ENCODE peak calls at places on chromosomes 3 and 15, in seven cellular contexts. W is heart left ventricle; Q is psoas muscle; Z is tibial nerve; M is neuronal stem cell; Y is sigmoid colon; L is naive thymus-derived CD4-positive, alpha-beta T cell. C is an unnamed sample. For H3K4me1 and H3K27me3, the result is how much of the 10 kb centered on the place peaks cover.

GRCh38 chr3:30544811-30545210 is 61.6 kb upstream of the TGFBR2 start:
- DNase-seq in W (peak), Q (no peak), Z (no peak), M (no peak), Y (peak), L (no peak), C (no peak)

GRCh38 chr15:45378149-45378912 is at the start of gene GATM:
- DNase-seq in W (peak), Q (peak), Z (peak), M (peak), Y (peak), L (no peak), C (peak)

GRCh38 chr3:112605285-112605684 is 35.7 kb downstream of the CCDC80 start:
- DNase-seq in W (no peak), Q (no peak), Z (no peak), M (no peak), Y (no peak), L (no peak), C (no peak)

GRCh38 chr3:170128977-170129431 is 52.5 kb downstream of the PHC3 start:
- DNase-seq in W (no peak), Q (no peak), Z (no peak), M (no peak), Y (no peak), L (no peak), C (no peak)

GRCh38 chr3:123409443-123410148 is 39.3 kb downstream of the ADCY5 start:
- DNase-seq in W (no peak), Q (no peak), Z (no peak), M (no peak), Y (no peak), L (no peak), C (no peak)

GRCh38 chr15:76342046-76342381 is 5.4 kb downstream of the ISL2 start:
- DNase-seq in W (no peak), Q (no peak), Z (no peak), M (no peak), Y (no peak), L (no peak), C (no peak)

GRCh38 chr3:144586382-144586781 is 614.8 kb downstream of the DIPK2A start:
- DNase-seq in W (no peak), Q (no peak), Z (no peak), M (no peak), Y (no peak), L (no peak), C (no peak)

GRCh38 chr15:24772709-24773373 is 97.3 kb downstream of the NPAP1 start:
- DNase-seq in W (peak), Q (peak), Z (peak), M (peak), Y (peak), L (peak), C (peak)

GRCh38 chr3:170719300-170719699 is 133.4 kb upstream of the SLC7A14 start:
- DNase-seq in W (no peak), Q (no peak), Z (no peak), M (no peak), Y (no peak), L (no peak), C (no peak)

GRCh38 chr3:38588276-38588971 is 61.1 kb downstream of the SCN5A start:
- DNase-seq in W (peak), Q (no peak), Z (no peak), M (no peak), Y (no peak), L (no peak), C (peak)

GRCh38 chr3:69948246-69948862 is 51.2 kb upstream of the SAMMSON start:
- DNase-seq in W (no peak), Q (no peak), Z (no peak), M (peak), Y (no peak), L (no peak), C (no peak)

GRCh38 chr3:120762575-120762974 is 20.0 kb downstream of the GTF2E1 start:
- DNase-seq in W (no peak), Q (no peak), Z (no peak), M (no peak), Y (no peak), L (no peak), C (no peak)

GRCh38 chr3:17629400-17629799 is 113.0 kb downstream of the TBC1D5 start:
- DNase-seq in W (no peak), Q (no peak), Z (no peak), M (no peak), Y (no peak), L (no peak), C (no peak)

GRCh38 chr3:138197058-138197457 is 10.0 kb downstream of the ARMC8 start:
- DNase-seq in W (no peak), Q (no peak), Z (no peak), M (no peak), Y (no peak), L (no peak), C (no peak)

GRCh38 chr3:194296448-194296831 is 54.7 kb downstream of the CPN2 start:
- DNase-seq in W (no peak), Q (peak), Z (no peak), M (peak), Y (peak), L (no peak), C (peak)

GRCh38 chr15:31905054-31905453 is 125.3 kb upstream of the CHRNA7 start:
- DNase-seq in W (no peak), Q (no peak), Z (no peak), M (no peak), Y (no peak), L (no peak), C (peak)

GRCh38 chr3:9298236-9298635 is 48.8 kb upstream of the SRGAP3 start:
- DNase-seq in W (no peak), Q (no peak), Z (no peak), M (no peak), Y (no peak), L (no peak), C (no peak)

GRCh38 chr3:46931631-46932441 is 44.7 kb downstream of the CCDC12 start:
- DNase-seq in W (peak), Q (peak), Z (peak), M (no peak), Y (peak), L (no peak), C (peak)

GRCh38 chr15:52252781-52253180 is 42.8 kb downstream of the MYO5C start:
- DNase-seq in W (no peak), Q (no peak), Z (no peak), M (no peak), Y (no peak), L (no peak), C (no peak)

GRCh38 chr3:170852307-170852706 is 17.7 kb downstream of the RPL22L1 start:
- DNase-seq in W (no peak), Q (no peak), Z (no peak), M (no peak), Y (no peak), L (no peak), C (no peak)

GRCh38 chr3:101255441-101255840 is 64.9 kb downstream of the IMPG2 start:
- DNase-seq in W (no peak), Q (no peak), Z (no peak), M (no peak), Y (no peak), L (no peak), C (no peak)

GRCh38 chr3:187445352-187445751 is 77.2 kb downstream of the RTP4 start:
- DNase-seq in W (no peak), Q (no peak), Z (no peak), M (no peak), Y (no peak), L (no peak), C (no peak)

GRCh38 chr3:108008931-108009635 is 81.7 kb downstream of the CD47 start:
- DNase-seq in W (no peak), Q (no peak), Z (no peak), M (no peak), Y (no peak), L (no peak), C (no peak)

GRCh38 chr3:100526613-100527346 is 34.4 kb downstream of the TMEM45A start:
- DNase-seq in W (no peak), Q (no peak), Z (no peak), M (no peak), Y (no peak), L (no peak), C (no peak)

GRCh38 chr3:112376996-112377395 is 44.0 kb downstream of the CD200 start:
- DNase-seq in W (no peak), Q (no peak), Z (no peak), M (no peak), Y (no peak), L (no peak), C (no peak)

GRCh38 chr15:31488437-31489204 is 162.0 kb downstream of the KLF13 start:
- DNase-seq in W (peak), Q (peak), Z (peak), M (peak), Y (peak), L (peak), C (peak)

GRCh38 chr3:14771593-14772497 is 46.9 kb upstream of the FGD5 start:
- DNase-seq in W (no peak), Q (no peak), Z (no peak), M (no peak), Y (no peak), L (no peak), C (no peak)

GRCh38 chr3:13235897-13236296 is 162.7 kb upstream of the IQSEC1 start:
- DNase-seq in W (no peak), Q (no peak), Z (no peak), M (no peak), Y (no peak), L (no peak), C (no peak)

GRCh38 chr3:20822251-20822650 is 636.2 kb upstream of the SGO1 start:
- DNase-seq in W (no peak), Q (no peak), Z (no peak), M (no peak), Y (no peak), L (no peak), C (no peak)

GRCh38 chr3:149512073-149512782 is 37.7 kb downstream of the TM4SF4 start:
- DNase-seq in W (peak), Q (peak), Z (peak), M (peak), Y (peak), L (no peak), C (peak)

GRCh38 chr15:79629687-79630086 is 197.6 kb downstream of the MINAR1 start:
- DNase-seq in W (peak), Q (no peak), Z (no peak), M (no peak), Y (no peak), L (no peak), C (peak)

GRCh38 chr15:50939911-50940310 is 31.4 kb downstream of the AP4E1 start:
- DNase-seq in W (no peak), Q (no peak), Z (no peak), M (no peak), Y (no peak), L (no peak), C (no peak)

GRCh38 chr3:186815490-186815889 is 9.2 kb upstream of the RFC4 start:
- DNase-seq in W (no peak), Q (no peak), Z (no peak), M (no peak), Y (no peak), L (no peak), C (no peak)

GRCh38 chr3:172170310-172170709 is 130.9 kb downstream of the FNDC3B start:
- DNase-seq in W (no peak), Q (no peak), Z (no peak), M (no peak), Y (no peak), L (no peak), C (no peak)

GRCh38 chr15:101052681-101053121 is 133.5 kb downstream of the LRRK1 start:
- DNase-seq in W (no peak), Q (no peak), Z (peak), M (no peak), Y (peak), L (no peak), C (no peak)

GRCh38 chr3:129184396-129184656 is 630 bp upstream of the CNBP start:
- DNase-seq in W (peak), Q (peak), Z (no peak), M (no peak), Y (peak), L (no peak), C (no peak)

GRCh38 chr3:152769523-152769922 is 65.4 kb upstream of the P2RY1 start:
- DNase-seq in W (no peak), Q (no peak), Z (no peak), M (no peak), Y (no peak), L (no peak), C (no peak)

DNA sequence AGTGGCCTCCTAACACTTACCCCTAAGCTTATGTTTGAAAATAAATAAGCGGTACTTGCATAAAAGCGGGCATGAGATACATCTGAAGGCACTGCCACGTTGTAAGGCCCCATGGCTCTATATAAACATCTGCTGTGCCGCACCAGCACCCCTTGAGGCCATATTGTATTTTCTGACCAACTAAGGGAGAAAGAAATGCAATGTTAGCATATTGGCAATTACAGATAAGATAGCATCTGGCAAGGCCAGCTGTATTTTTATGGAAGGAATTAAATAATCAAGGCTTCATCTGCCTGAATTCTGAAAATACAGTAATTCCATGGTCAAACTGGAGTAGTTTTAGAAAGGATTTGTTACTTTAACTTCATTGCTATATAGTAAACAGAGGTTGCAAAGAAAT is 28.7 kb downstream of the TMEM39A start:
- DNase-seq in W (no peak), Q (no peak), Z (no peak), M (no peak), Y (no peak), L (no peak), C (no peak)
- H3K27ac ChIP-seq in W (no peak), Q (no peak), Z (no peak), M (no peak), Y (no peak), L (no peak), C (no peak)

GRCh38 chr3:42191443-42191747 is 74.6 kb downstream of the CCK start:
- DNase-seq in W (no peak), Q (no peak), Z (no peak), M (no peak), Y (no peak), L (no peak), C (no peak)

GRCh38 chr3:42192334-42193200 is 73.4 kb downstream of the CCK start:
- DNase-seq in W (no peak), Q (no peak), Z (no peak), M (no peak), Y (no peak), L (no peak), C (no peak)

GRCh38 chr3:42195879-42196330 is 70.1 kb downstream of the CCK start:
- DNase-seq in W (no peak), Q (no peak), Z (no peak), M (no peak), Y (no peak), L (no peak), C (no peak)

GRCh38 chr3:42198709-42199108 is 67.3 kb downstream of the CCK start:
- DNase-seq in W (no peak), Q (no peak), Z (no peak), M (no peak), Y (no peak), L (no peak), C (no peak)

GRCh38 chr3:42194943-42195510 is 71.0 kb downstream of the CCK start:
- DNase-seq in W (no peak), Q (no peak), Z (no peak), M (no peak), Y (no peak), L (no peak), C (no peak)
- H3K4me1 ChIP-seq in W (under half), Q (under half), Z (under half), M (under half), Y (under half), L (under half), C (under half)

GRCh38 chr3:195805181-195805580 is 6.5 kb downstream of the MUC4 start:
- DNase-seq in W (no peak), Q (no peak), Z (no peak), M (no peak), Y (peak), L (no peak), C (no peak)
- H3K27me3 ChIP-seq in W (under half), Q (under half), Z (under half), M (under half), Y (under half), L (under half), C (under half)

GRCh38 chr3:192410684-192410960 is 316.7 kb downstream of the FGF12 start:
- DNase-seq in W (no peak), Q (no peak), Z (no peak), M (no peak), Y (no peak), L (no peak), C (no peak)

GRCh38 chr3:192409203-192409837 is 318.0 kb downstream of the FGF12 start:
- DNase-seq in W (peak), Q (peak), Z (no peak), M (peak), Y (peak), L (no peak), C (peak)

GRCh38 chr3:192408721-192409151 is 318.6 kb downstream of the FGF12 start:
- DNase-seq in W (peak), Q (peak), Z (no peak), M (peak), Y (no peak), L (no peak), C (no peak)

GRCh38 chr3:192409838-192410683 is 317.3 kb downstream of the FGF12 start:
- DNase-seq in W (peak), Q (no peak), Z (no peak), M (peak), Y (no peak), L (no peak), C (peak)

DNA sequence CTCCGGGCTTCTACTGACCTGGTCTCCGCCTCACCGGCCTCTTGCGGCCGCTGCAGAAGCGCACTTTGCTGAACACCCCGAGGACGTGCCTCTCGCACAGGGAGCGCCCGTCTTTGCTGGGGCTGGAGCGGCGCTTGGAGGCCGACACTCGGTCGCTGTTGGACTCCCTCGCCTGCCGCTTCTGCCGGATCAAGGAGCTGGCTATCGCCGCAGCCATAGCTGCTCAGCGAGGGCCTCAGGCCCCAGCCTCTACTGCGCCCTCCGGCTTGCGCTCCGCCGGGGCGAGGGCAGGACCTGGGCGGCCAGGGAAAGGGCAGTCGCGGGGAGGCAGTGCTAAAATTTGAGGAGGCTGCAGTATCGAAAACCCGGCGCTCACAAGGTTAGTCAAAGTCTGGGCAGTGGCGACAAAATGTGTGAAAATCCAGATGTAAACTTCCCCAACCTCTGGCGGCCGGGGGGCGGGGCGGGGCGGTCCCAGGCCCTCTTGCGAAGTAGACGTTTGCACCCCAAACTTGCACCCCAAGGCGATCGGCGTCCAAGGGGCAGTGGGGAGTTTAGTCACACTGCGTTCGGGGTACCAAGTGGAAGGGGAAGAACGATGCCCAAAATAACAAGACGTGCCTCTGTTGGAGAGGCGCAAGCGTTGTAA is 319.2 kb downstream of the FGF12 start:
- DNase-seq in W (peak), Q (peak), Z (no peak), M (peak), Y (peak), L (no peak), C (peak)
- H3K27ac ChIP-seq in W (no peak), Q (no peak), Z (no peak), M (no peak), Y (no peak), L (no peak), C (no peak)

DNA sequence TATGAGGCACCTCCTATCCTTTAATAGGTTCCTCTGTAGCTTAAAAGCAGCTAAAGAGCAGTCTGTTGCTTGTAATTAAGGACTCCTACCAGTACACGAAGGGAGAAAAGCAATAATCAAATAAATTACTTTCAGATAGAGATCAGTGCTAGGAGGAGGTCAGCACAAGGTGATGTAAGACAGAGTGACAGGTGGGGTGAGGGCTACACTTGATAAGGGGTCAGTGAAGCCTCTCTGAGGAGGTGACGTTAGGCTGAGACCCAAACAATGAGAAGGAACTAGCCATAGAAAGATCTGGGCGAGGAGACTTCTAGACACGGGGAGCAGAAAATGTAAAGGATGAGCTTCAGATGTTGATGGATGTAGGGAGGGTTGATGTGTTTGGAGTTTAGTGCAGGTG is 57.7 kb upstream of the BLM start:
- DNase-seq in W (no peak), Q (no peak), Z (no peak), M (no peak), Y (no peak), L (no peak), C (no peak)
- H3K4me1 ChIP-seq in W (under half), Q (under half), Z (under half), M (under half), Y (under half), L (under half), C (under half)

DNA sequence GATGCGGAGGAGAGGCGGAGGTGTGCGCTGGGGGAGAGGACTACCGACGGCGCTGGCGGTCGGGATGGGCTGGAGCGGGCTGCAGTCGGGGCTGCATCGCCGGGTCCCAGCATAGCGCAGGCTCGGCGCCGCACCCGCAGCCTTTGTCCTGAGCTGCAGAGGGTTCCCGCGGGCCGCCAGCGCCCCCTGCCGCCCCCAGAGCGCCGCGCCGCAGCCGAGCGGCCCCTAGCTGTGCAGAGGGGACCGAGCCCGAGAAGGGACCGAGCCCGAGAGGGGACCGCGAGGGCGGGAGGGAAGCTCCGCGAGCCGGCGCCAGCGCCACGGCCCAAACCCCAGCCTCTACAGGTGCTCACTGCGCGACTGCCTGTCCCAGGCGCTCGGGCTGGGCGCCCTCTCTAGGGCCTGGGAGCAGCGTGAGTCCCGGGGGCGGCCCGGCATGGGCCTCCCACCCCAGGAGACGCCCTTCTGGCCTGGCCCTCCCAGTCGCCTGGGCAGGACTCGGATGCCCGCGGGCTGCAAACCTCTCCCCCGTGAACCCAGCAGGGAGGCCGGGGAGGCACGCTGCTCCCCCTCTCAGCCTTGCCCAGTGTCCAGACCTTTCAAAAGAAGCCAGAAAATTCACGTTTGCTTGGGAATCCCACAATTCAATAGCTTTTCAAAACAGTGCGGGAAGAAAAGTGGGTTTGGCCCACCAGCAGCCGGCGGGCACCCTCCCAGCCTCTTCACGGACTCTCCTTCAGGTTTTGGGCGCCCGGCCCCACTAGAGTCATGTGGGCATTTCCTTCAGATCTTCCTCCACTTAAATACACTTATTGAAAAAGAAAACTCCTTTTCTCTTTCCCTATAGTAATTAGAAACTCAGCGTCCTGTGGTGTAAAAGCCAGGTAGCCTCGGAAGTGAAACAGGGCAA is 134.7 kb downstream of the TPRA1 start:
- DNase-seq in W (peak), Q (peak), Z (peak), M (peak), Y (peak), L (peak), C (peak)
- H3K27me3 ChIP-seq in W (under half), Q (under half), Z (under half), M (under half), Y (half or more), L (under half), C (under half)

C was measured in right cardiac atrium.